ENCODE peak calls at places on chromosomes 16 and 17, in five cellular contexts. S is fibroblast of lung; Q is GM23338; G is caudate nucleus; M is effector memory CD4-positive, alpha-beta T cell. J is an unnamed sample.

GRCh38 chr16:9279661-9280060 is 188.2 kb downstream of the HAPSTR1 start:
- DNase-seq in G (no peak), M (no peak), S (no peak), Q (no peak), J (no peak)

GRCh38 chr17:18217412-18218015 is 7.9 kb upstream of the LLGL1 start:
- DNase-seq in G (peak), Q (peak), S (peak), M (peak), J (peak)

GRCh38 chr16:13866073-13866472 is 53.9 kb upstream of the ERCC4 start:
- DNase-seq in M (no peak), Q (peak), S (peak), G (no peak), J (no peak)

GRCh38 chr17:16283705-16284104 is 66.7 kb downstream of the PIGL start:
- DNase-seq in S (peak), Q (no peak), G (no peak), M (no peak), J (no peak)

GRCh38 chr17:80498920-80499410 is 22.6 kb upstream of the NPTX1 start:
- DNase-seq in Q (no peak), S (no peak), G (no peak), M (no peak), J (no peak)

GRCh38 chr17:36992701-36993100 is 43.9 kb downstream of the AATF start:
- DNase-seq in M (no peak), S (no peak), Q (no peak), G (no peak), J (no peak)

GRCh38 chr17:14926526-14927122 is 338.5 kb downstream of the PMP22 start:
- DNase-seq in S (peak), G (peak), Q (peak), M (peak), J (no peak)

GRCh38 chr17:19978206-19978802 is 676 bp upstream of the AKAP10 start:
- DNase-seq in G (no peak), M (no peak), Q (peak), S (no peak), J (no peak)

GRCh38 chr16:47676628-47677177 is 215.6 kb downstream of the PHKB start:
- DNase-seq in Q (no peak), M (no peak), S (no peak), G (no peak), J (no peak)

GRCh38 chr16:89686520-89687091 is at the start of gene CDK10:
- DNase-seq in S (peak), G (peak), Q (peak), M (peak), J (peak)

GRCh38 chr16:79247386-79247785 is 353.2 kb downstream of the MAF start:
- DNase-seq in G (no peak), Q (no peak), S (no peak), M (no peak), J (no peak)

GRCh38 chr17:36600936-36601302 is 464 bp upstream of the MRM1 start:
- DNase-seq in G (no peak), M (no peak), Q (no peak), S (no peak), J (no peak)

GRCh38 chr17:35766903-35767510 is 6.3 kb downstream of the C17orf50 start:
- DNase-seq in M (no peak), S (peak), Q (no peak), G (no peak), J (no peak)

GRCh38 chr17:77392376-77393273 is 251.9 kb downstream of the SEC14L1 start:
- DNase-seq in M (no peak), Q (peak), S (peak), G (no peak), J (no peak)

GRCh38 chr17:57823469-57824401 is 26.1 kb downstream of the MRPS23 start:
- DNase-seq in S (peak), G (no peak), M (no peak), Q (no peak), J (no peak)

GRCh38 chr16:84611041-84611440 is 6.8 kb downstream of the COTL1 start:
- DNase-seq in S (peak), Q (no peak), G (no peak), M (no peak), J (no peak)

GRCh38 chr16:4591706-4592470 is 22.8 kb downstream of the UBALD1 start:
- DNase-seq in Q (no peak), M (no peak), G (no peak), S (no peak), J (no peak)

GRCh38 chr17:27354491-27355081 is 60.7 kb downstream of the WSB1 start:
- DNase-seq in M (no peak), S (no peak), Q (no peak), G (no peak), J (no peak)

GRCh38 chr17:50577451-50577954 is 17.0 kb downstream of the CACNA1G start:
- DNase-seq in M (no peak), S (no peak), G (no peak), Q (no peak), J (no peak)

GRCh38 chr16:32116080-32116479 is 137.0 kb upstream of the TP53TG3D start:
- DNase-seq in G (no peak), M (no peak), S (no peak), Q (no peak), J (no peak)

GRCh38 chr16:56013962-56014552 is 138.9 kb upstream of the CES5A start:
- DNase-seq in G (no peak), Q (peak), S (peak), M (no peak), J (no peak)

GRCh38 chr17:75758131-75758905 is 6.7 kb downstream of the GALK1 start:
- DNase-seq in G (no peak), M (no peak), S (no peak), Q (peak), J (no peak)

GRCh38 chr17:75762513-75763268 is 2.3 kb downstream of the GALK1 start:
- DNase-seq in G (no peak), Q (no peak), M (no peak), S (no peak), J (no peak)

GRCh38 chr17:75757086-75757681 is 7.8 kb downstream of the GALK1 start:
- DNase-seq in S (no peak), Q (no peak), M (no peak), G (no peak), J (no peak)

GRCh38 chr17:75756451-75757085 is 8.4 kb downstream of the GALK1 start:
- DNase-seq in S (no peak), Q (no peak), G (no peak), M (no peak), J (no peak)

DNA sequence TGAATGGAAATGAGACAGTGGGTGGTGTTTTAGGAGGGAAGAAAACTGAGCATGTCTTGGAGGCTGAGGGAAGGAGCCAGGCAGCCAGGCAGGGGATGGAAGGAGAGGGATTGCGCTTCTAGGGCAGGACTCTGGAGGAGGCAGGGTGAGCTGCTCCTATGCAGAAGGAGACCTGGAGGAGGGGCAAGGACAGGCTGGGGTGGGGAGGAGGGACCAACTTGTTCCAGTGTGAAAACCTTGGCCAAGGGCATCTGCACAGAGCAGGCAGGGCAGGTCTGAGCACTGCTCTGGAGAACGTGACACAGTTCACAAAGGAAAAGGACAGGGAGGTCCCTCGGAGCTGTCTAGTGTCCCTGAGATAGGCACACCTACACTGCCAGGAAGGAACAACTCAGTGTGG is 5.5 kb downstream of the GALK1 start:
- DNase-seq in Q (no peak), G (no peak), M (no peak), S (no peak), J (no peak)
- H3K27ac ChIP-seq in Q (no peak), G (no peak), M (no peak), S (no peak), J (no peak)

DNA sequence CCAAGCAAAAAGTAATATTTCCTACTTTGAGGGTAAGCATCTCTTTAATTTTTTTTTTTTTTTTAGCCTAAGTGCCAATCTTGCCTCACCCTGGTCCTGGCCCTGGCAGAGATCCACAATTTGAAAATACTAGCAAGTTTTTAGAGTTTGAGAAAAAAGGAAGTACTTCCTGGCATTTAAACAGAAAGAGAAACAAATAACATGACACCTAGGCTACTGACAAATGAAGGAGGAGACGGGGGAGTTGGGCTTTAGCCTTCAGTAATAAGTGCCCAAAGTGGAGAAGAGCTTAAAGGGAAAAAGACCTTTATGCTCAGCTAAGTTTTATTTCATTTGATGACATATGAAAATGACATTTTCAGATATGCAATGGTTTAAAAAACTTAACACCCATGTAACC is 92.8 kb downstream of the HS3ST3A1 start:
- DNase-seq in S (peak), Q (no peak), G (no peak), M (no peak), J (no peak)
- H3K27ac ChIP-seq in S (no peak), Q (no peak), G (no peak), M (no peak), J (no peak)

GRCh38 chr17:30788918-30789317 is 35.6 kb downstream of the CRLF3 start:
- DNase-seq in G (no peak), S (no peak), M (no peak), Q (peak), J (no peak)

GRCh38 chr17:30790279-30790678 is 34.2 kb downstream of the CRLF3 start:
- DNase-seq in Q (no peak), S (no peak), M (no peak), G (no peak), J (no peak)

GRCh38 chr17:30796016-30796415 is 28.5 kb downstream of the CRLF3 start:
- DNase-seq in S (no peak), M (no peak), Q (no peak), G (no peak), J (no peak)

DNA sequence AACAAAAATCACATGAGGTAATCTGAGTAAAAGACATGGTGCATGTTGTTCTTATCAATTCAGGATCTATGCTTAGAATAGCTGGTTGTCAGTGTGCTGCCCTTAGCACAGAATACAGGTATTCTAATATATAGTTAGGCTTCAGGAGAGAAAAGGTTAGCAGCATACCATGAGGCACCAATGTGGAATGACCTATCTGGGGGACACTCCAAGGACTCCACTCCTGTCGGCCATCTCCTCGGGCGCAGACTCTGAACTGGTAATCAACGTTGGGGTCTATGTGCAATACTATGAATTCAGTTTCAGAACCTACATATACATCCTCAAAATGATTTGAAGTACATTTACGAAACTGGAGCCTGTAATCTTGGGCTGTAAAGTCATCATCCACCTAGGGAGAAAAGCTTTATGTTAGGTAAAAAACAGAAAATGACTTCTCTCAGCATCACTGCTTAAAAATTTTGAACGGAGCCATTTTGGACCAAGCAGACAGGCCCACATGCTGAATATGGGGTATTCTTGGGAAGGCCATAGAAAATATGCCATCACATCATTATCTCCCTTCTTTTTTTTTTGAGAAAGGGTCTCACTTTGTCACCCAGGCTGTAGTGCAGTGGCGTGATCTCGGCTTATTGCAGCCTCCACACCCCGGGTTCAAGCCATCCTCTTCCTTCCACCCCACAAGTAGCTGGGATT is 31.1 kb downstream of the CRLF3 start:
- DNase-seq in Q (no peak), M (no peak), S (no peak), G (no peak), J (no peak)
- H3K27ac ChIP-seq in Q (no peak), M (no peak), S (no peak), G (no peak), J (no peak)

DNA sequence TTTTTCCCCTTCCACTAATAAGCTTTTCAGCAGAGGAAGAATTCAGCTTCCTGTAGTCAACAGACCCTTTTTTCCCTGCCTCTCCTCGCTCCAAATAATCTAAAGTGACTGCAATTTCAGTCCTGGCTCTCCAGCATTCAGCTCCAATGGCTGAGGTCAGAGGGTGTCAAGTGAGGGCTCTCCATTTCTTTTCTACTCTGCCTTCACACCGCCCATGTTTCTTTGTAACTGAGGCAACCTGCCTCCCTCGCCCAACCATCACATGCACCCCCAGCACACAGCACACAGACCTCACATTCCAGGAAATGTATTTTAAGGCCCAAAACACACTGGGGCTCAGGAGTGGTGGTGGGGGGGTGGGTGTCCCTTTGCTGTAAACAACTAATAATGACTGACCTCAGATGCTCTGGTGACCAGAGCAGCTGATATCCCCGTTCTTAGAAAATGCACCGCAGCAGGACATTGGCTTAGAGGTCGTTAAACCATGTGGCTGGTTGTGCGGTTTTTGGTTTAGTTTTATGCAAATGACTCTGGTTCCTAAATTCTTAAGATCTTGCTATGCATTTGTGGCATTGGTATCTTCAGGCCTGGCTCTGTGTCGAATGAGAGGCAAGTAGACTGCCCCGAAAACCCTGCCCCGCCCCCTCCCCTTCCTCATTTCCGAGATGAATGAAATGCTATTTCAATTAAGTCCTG is 203.6 kb downstream of the ZFHX3 start:
- DNase-seq in Q (no peak), M (no peak), G (no peak), S (no peak), J (no peak)
- H3K27ac ChIP-seq in Q (no peak), M (no peak), G (no peak), S (no peak), J (no peak)

GRCh38 chr17:59859444-59860025 is 33.2 kb downstream of the TUBD1 start:
- DNase-seq in Q (no peak), G (no peak), M (no peak), S (peak), J (no peak)

GRCh38 chr17:59863607-59864006 is 29.1 kb downstream of the TUBD1 start:
- DNase-seq in G (no peak), S (no peak), Q (no peak), M (no peak), J (no peak)

GRCh38 chr17:59856859-59857794 is 35.6 kb downstream of the TUBD1 start:
- DNase-seq in M (no peak), Q (peak), S (no peak), G (no peak), J (no peak)

GRCh38 chr17:59853168-59853918 is 39.4 kb downstream of the TUBD1 start:
- DNase-seq in Q (peak), M (peak), G (no peak), S (peak), J (no peak)

GRCh38 chr17:59858167-59858790 is 34.5 kb downstream of the TUBD1 start:
- DNase-seq in M (no peak), Q (no peak), S (no peak), G (no peak), J (no peak)
- H3K27ac ChIP-seq in M (no peak), Q (peak), S (no peak), G (no peak), J (no peak)

DNA sequence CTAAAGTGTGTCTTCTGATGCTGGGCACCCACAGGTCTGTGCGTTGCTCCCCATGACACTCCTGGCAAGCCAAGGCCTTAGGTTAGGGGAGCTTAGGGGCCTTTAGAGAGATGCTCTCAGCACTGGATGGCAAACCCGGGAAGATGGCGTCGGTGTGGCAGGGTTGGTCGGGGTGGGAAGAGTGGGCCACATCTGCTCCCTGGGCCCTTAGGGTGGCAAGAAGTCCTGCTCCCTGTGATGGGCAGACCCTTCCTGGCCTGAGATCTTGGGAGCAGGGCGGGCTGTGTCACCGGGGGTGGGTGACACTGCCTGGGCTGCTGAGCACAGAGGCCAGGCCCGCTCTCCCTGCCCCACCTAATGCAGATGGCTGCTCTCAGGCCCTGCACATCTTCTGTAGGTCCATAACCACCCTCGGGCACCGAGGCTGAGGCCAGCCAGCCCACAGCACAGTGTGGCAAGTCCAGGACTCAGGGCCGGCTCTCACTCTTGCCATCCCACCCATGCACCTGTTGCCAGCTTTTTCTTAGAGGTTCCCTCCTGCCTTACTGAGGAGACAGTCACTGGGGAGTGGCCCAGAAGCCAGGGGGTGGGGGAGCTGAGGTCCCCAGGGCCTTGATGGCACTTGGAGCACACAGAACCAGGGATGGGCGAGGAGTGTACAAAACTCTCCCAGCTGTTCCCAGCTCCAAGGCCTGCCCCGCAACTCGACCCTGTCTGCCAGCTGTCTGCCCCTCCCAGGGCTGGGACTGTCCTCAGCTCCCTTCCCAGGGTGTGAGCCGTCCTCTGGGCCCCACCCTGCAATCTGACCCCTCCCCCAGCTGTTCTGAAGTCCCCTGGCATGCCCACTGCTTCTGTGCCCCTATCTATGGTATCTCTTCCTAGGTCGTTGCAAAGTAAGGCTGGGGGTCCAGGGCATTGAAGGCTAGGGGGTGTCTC is 4.4 kb upstream of the MTSS2 start:
- DNase-seq in Q (no peak), S (peak), M (no peak), G (no peak), J (no peak)
- H3K27ac ChIP-seq in Q (no peak), S (peak), M (no peak), G (peak), J (peak)

GRCh38 chr16:24132048-24132796 is 123.9 kb upstream of the CACNG3 start:
- DNase-seq in M (no peak), G (no peak), Q (no peak), S (no peak), J (no peak)
- H3K27ac ChIP-seq in M (no peak), G (no peak), Q (no peak), S (no peak), J (no peak)

GRCh38 chr17:3667366-3668278 is 756 bp downstream of the TAX1BP3 start:
- DNase-seq in G (peak), M (no peak), Q (peak), S (peak), J (peak)

GRCh38 chr17:3669085-3669347 is 404 bp downstream of the EMC6 start:
- DNase-seq in G (no peak), Q (no peak), M (no peak), S (no peak), J (no peak)

GRCh38 chr17:3668279-3669084 is at the start of the genes EMC6 and TAX1BP3:
- DNase-seq in M (peak), G (peak), Q (peak), S (peak), J (peak)

GRCh38 chr17:3672571-3672970 is 4.0 kb downstream of the EMC6 start:
- DNase-seq in G (no peak), Q (no peak), M (no peak), S (no peak), J (no peak)

DNA sequence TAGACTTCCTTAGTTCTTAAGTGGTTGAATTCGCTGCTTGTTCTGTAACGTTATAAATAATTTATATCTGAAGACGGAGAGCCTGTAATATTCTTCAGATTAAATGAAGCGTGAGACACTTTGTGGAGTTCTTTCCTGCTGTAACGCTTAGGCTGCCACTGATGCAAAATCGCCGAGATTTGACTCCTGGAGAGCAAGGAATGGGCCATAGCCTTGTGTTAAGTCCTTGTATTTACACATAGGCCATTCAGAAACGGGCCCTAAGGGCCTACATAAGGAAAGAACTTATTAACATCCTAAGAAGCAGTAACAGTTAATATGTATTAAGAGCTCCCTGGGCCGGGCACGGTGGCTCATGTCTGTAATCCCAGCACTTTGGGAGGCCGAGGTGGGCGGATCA is 936 bp downstream of the EMC6 start:
- DNase-seq in M (no peak), S (no peak), G (no peak), Q (no peak), J (no peak)
- H3K27ac ChIP-seq in M (peak), S (peak), G (no peak), Q (peak), J (no peak)

GRCh38 chr17:45900723-45901415 is 6.5 kb downstream of the MAPT start:
- DNase-seq in S (no peak), M (no peak), G (no peak), Q (no peak), J (no peak)
- H3K27ac ChIP-seq in S (no peak), M (no peak), G (no peak), Q (no peak), J (peak)

J was measured in substantia nigra.